ENCODE peak calls at places on chromosomes 13 and 19, in five cellular contexts. Z, B, W, A and T are unnamed samples.

GRCh38 chr13:30696278-30697176 is 38.8 kb upstream of the ALOX5AP start:
- DNase-seq in Z (no peak), B (peak), W (no peak), A (no peak), T (no peak)

GRCh38 chr19:35126624-35126959 is 8.3 kb downstream of the LGI4 start:
- DNase-seq in Z (no peak), B (no peak), W (no peak), A (no peak), T (no peak)

GRCh38 chr19:31979949-31980670 is 365.3 kb upstream of the ZNF507 start:
- DNase-seq in Z (no peak), B (no peak), W (no peak), A (no peak), T (no peak)

GRCh38 chr13:20580257-20580656 is 13.3 kb downstream of the IFT88 start:
- DNase-seq in Z (no peak), B (no peak), W (no peak), A (no peak), T (no peak)

GRCh38 chr13:37869756-37870488 is at the start of gene TRPC4:
- DNase-seq in Z (no peak), B (peak), W (no peak), A (peak), T (no peak)

GRCh38 chr13:24272452-24273161 is 36.8 kb upstream of the C1QTNF9 start:
- DNase-seq in Z (no peak), B (no peak), W (no peak), A (no peak), T (no peak)

GRCh38 chr13:19661126-19661525 is 27.7 kb downstream of the MPHOSPH8 start:
- DNase-seq in Z (no peak), B (no peak), W (no peak), A (no peak), T (no peak)

GRCh38 chr19:41447732-41448332 is 4.9 kb downstream of the ERICH4 start:
- DNase-seq in Z (no peak), B (no peak), W (no peak), A (no peak), T (no peak)

GRCh38 chr13:52141299-52141698 is 12.4 kb upstream of the NEK5 start:
- DNase-seq in Z (no peak), B (no peak), W (no peak), A (no peak), T (no peak)

GRCh38 chr19:4496304-4496703 is 22.0 kb downstream of the PLIN4 start:
- DNase-seq in Z (no peak), B (no peak), W (no peak), A (no peak), T (no peak)

GRCh38 chr13:99354371-99354951 is 47.3 kb upstream of the GPR183 start:
- DNase-seq in Z (no peak), B (no peak), W (no peak), A (no peak), T (no peak)

GRCh38 chr13:98184796-98185195 is 7.7 kb upstream of the RNF113B start:
- DNase-seq in Z (no peak), B (no peak), W (no peak), A (no peak), T (no peak)

GRCh38 chr19:16400911-16401675 is 70.7 kb downstream of the EPS15L1 start:
- DNase-seq in Z (no peak), B (no peak), W (no peak), A (no peak), T (no peak)

GRCh38 chr13:76383671-76384461 is 502.3 kb downstream of the KCTD12 start:
- DNase-seq in Z (no peak), B (no peak), W (no peak), A (no peak), T (peak)

GRCh38 chr19:48991823-48992570 is 1.1 kb downstream of the GYS1 start:
- DNase-seq in Z (no peak), B (no peak), W (no peak), A (no peak), T (peak)

GRCh38 chr13:71290963-71291937 is 575.8 kb downstream of the DACH1 start:
- DNase-seq in Z (peak), B (no peak), W (no peak), A (peak), T (no peak)

GRCh38 chr19:1213391-1214286 is 8.1 kb downstream of the STK11 start:
- DNase-seq in Z (no peak), B (no peak), W (no peak), A (peak), T (no peak)

GRCh38 chr19:35513975-35514809 is 743 bp upstream of the DMKN start:
- DNase-seq in Z (no peak), B (peak), W (no peak), A (no peak), T (no peak)

GRCh38 chr19:28497887-28498286 is 715.1 kb downstream of the UQCRFS1 start:
- DNase-seq in Z (no peak), B (no peak), W (no peak), A (no peak), T (no peak)

GRCh38 chr19:10418281-10419199 is 1.8 kb upstream of the PDE4A start:
- DNase-seq in Z (no peak), B (peak), W (no peak), A (no peak), T (no peak)

GRCh38 chr13:23541221-23541620 is 29.0 kb upstream of the TNFRSF19 start:
- DNase-seq in Z (no peak), B (no peak), W (no peak), A (no peak), T (no peak)

GRCh38 chr13:75173457-75174356 is 308.3 kb downstream of the TBC1D4 start:
- DNase-seq in Z (no peak), B (no peak), W (no peak), A (peak), T (no peak)